ENCODE peak calls at places on chromosome 2, in nine cellular contexts. M, T, G, H, C, Q, X, B and P are unnamed samples.

GRCh38 chr2:109172556-109173105 is 43.6 kb downstream of the SH3RF3 start:
- DNase-seq in C (no peak), X (no peak), T (no peak), G (no peak), M (no peak), H (no peak), B (no peak), Q (no peak), P (peak)

GRCh38 chr2:127790694-127791529 is 20.1 kb downstream of the WDR33 start:
- DNase-seq in H (no peak), G (no peak), B (no peak), Q (no peak), M (no peak), C (no peak), T (no peak), X (no peak), P (peak)

GRCh38 chr2:73000808-73001570 is 70.5 kb downstream of the SFXN5 start:
- DNase-seq in X (no peak), G (peak), M (no peak), H (no peak), B (peak), C (no peak), T (no peak), Q (no peak), P (no peak)

GRCh38 chr2:217789736-217790181 is 213.0 kb downstream of the TNS1 start:
- DNase-seq in C (no peak), Q (no peak), H (no peak), G (no peak), B (no peak), M (no peak), T (no peak), X (no peak), P (no peak)

GRCh38 chr2:64943387-64944150 is 45.6 kb upstream of the SLC1A4 start:
- DNase-seq in Q (no peak), X (peak), B (peak), C (peak), T (no peak), H (no peak), M (peak), G (no peak), P (peak)

GRCh38 chr2:124316875-124317605 is 292.0 kb downstream of the CNTNAP5 start:
- DNase-seq in X (no peak), Q (no peak), M (peak), B (no peak), H (no peak), C (peak), T (no peak), G (no peak), P (no peak)

GRCh38 chr2:127434515-127434914 is 16.3 kb downstream of the PROC start:
- DNase-seq in G (no peak), Q (no peak), H (no peak), C (no peak), M (no peak), T (no peak), X (no peak), B (no peak), P (no peak)

GRCh38 chr2:48233005-48233404 is 296.9 kb upstream of the STON1 start:
- DNase-seq in Q (no peak), M (no peak), T (no peak), C (no peak), B (no peak), H (no peak), X (no peak), G (no peak), P (no peak)

GRCh38 chr2:178204987-178205386 is 10.7 kb downstream of the OSBPL6 start:
- DNase-seq in B (no peak), M (no peak), Q (no peak), G (no peak), T (no peak), C (peak), H (no peak), X (no peak), P (no peak)

GRCh38 chr2:110883401-110883800 is 151.0 kb downstream of the ACOXL start:
- DNase-seq in X (no peak), H (no peak), G (no peak), Q (peak), C (no peak), M (peak), T (no peak), B (no peak), P (peak)